ENCODE peak calls at places on chromosomes 4 and X, in seven cellular contexts. D, U, P, Y, J, G and K are unnamed samples.

GRCh38 chrX:40104649-40105015 is 6.9 kb upstream of the BCOR start:
- DNase-seq in U (no peak), G (no peak), Y (peak; percentile 67), D (no peak), P (peak; percentile 90), J (no peak), K (peak; percentile 86)

GRCh38 chr4:7103599-7104365 is 35.9 kb upstream of the GRPEL1 start:
- DNase-seq in D (no peak), Y (peak; percentile 28), P (peak; percentile 90), U (peak; percentile 80), G (peak; percentile 76), J (no peak), K (peak; percentile 70)

GRCh38 chr4:182478475-182478874 is 235.3 kb downstream of the TENM3 start:
- DNase-seq in D (peak; percentile 14), U (peak; percentile 23), Y (peak; percentile 59), J (no peak), G (no peak), P (no peak), K (no peak)

GRCh38 chr4:185016946-185017797 is 1.1 kb upstream of the HELT start:
- DNase-seq in P (no peak), U (no peak), G (no peak), D (no peak), J (no peak), Y (no peak), K (no peak)

GRCh38 chr4:107734120-107734519 is 14.1 kb upstream of the PAPSS1 start:
- DNase-seq in U (no peak), G (no peak), J (no peak), D (no peak), Y (no peak), P (no peak), K (no peak)

GRCh38 chr4:154741131-154741530 is 2.7 kb upstream of the LRAT start:
- DNase-seq in J (no peak), D (no peak), Y (no peak), P (no peak), G (no peak), U (no peak), K (no peak)

GRCh38 chrX:71160475-71160874 is 15.8 kb downstream of the NLGN3 start:
- DNase-seq in J (no peak), D (no peak), G (no peak), U (no peak), P (peak; percentile 20), Y (no peak), K (no peak)

GRCh38 chrX:53284684-53285447 is 3.5 kb upstream of the IQSEC2 start:
- DNase-seq in D (peak; percentile 27), J (peak; percentile 36), P (peak; percentile 83), Y (peak; percentile 36), U (peak; percentile 65), G (peak; percentile 54), K (no peak)

GRCh38 chrX:72169008-72169728 is 12.4 kb upstream of the PIN4 start:
- DNase-seq in Y (no peak), U (no peak), G (no peak), D (no peak), J (no peak), P (no peak), K (no peak)

GRCh38 chr4:76784237-76784636 is 113.7 kb downstream of the SOWAHB start:
- DNase-seq in D (no peak), J (no peak), Y (no peak), U (no peak), G (no peak), P (no peak), K (no peak)

GRCh38 chrX:11890843-11891514 is 132.9 kb downstream of the MSL3 start:
- DNase-seq in U (no peak), G (no peak), J (no peak), P (no peak), D (no peak), Y (no peak), K (peak; percentile 41)